ENCODE peak calls at places on chromosomes 5 and 9, in five cellular contexts. O, Z, F, U and D are unnamed samples.

GRCh38 chr9:94827584-94828304 is 101.2 kb downstream of the AOPEP start:
- DNase-seq in O (peak; percentile 10), Z (peak; percentile 96), F (no peak), U (no peak), D (no peak)

GRCh38 chr9:127972316-127972871 is 8.4 kb downstream of the EEIG1 start:
- DNase-seq in O (no peak), Z (no peak), F (no peak), U (no peak), D (peak; percentile 84)

GRCh38 chr5:125668904-125669303 is 754.3 kb upstream of the GRAMD2B start:
- DNase-seq in O (no peak), Z (no peak), F (no peak), U (no peak), D (no peak)

GRCh38 chr9:113602126-113603119 is 138.9 kb downstream of the RGS3 start:
- DNase-seq in O (peak; percentile 87), Z (peak; percentile 54), F (peak; percentile 84), U (no peak), D (peak; percentile 57)

GRCh38 chr9:107137495-107138202 is 145.4 kb upstream of the RAD23B start:
- DNase-seq in O (no peak), Z (peak; percentile 21), F (peak; percentile 37), U (no peak), D (peak; percentile 45)

GRCh38 chr9:89743576-89744254 is 138.9 kb downstream of the GADD45G start:
- DNase-seq in O (peak; percentile 61), Z (no peak), F (no peak), U (peak; percentile 71), D (peak; percentile 55)

GRCh38 chr9:504921-505821 is 290.5 kb downstream of the DOCK8 start:
- DNase-seq in O (peak; percentile 62), Z (no peak), F (no peak), U (no peak), D (peak; percentile 32)

GRCh38 chr5:180633283-180634177 is 15.9 kb downstream of the FLT4 start:
- DNase-seq in O (no peak), Z (no peak), F (no peak), U (no peak), D (no peak)

GRCh38 chr5:52948418-52949076 is 40.6 kb upstream of the ITGA2 start:
- DNase-seq in O (no peak), Z (peak; percentile 82), F (peak; percentile 57), U (peak; percentile 42), D (peak; percentile 58)

GRCh38 chr5:14182761-14183160 is 39.6 kb downstream of the TRIO start:
- DNase-seq in O (no peak), Z (peak; percentile 22), F (no peak), U (no peak), D (no peak)

GRCh38 chr9:130399768-130400167 is 45.0 kb upstream of the ASS1 start:
- DNase-seq in O (no peak), Z (no peak), F (no peak), U (no peak), D (peak; percentile 81)

GRCh38 chr5:36739751-36740221 is 133.4 kb downstream of the SLC1A3 start:
- DNase-seq in O (peak; percentile 95), Z (peak; percentile 39), F (peak; percentile 90), U (no peak), D (peak; percentile 57)

GRCh38 chr9:91154686-91155085 is 207.0 kb downstream of the AUH start:
- DNase-seq in O (no peak), Z (no peak), F (no peak), U (no peak), D (no peak)

GRCh38 chr9:93911871-93912554 is 43.1 kb downstream of the BARX1 start:
- DNase-seq in O (no peak), Z (no peak), F (no peak), U (no peak), D (no peak)

GRCh38 chr9:11702529-11702928 is 990.7 kb upstream of the TYRP1 start:
- DNase-seq in O (no peak), Z (no peak), F (no peak), U (no peak), D (no peak)

DNA sequence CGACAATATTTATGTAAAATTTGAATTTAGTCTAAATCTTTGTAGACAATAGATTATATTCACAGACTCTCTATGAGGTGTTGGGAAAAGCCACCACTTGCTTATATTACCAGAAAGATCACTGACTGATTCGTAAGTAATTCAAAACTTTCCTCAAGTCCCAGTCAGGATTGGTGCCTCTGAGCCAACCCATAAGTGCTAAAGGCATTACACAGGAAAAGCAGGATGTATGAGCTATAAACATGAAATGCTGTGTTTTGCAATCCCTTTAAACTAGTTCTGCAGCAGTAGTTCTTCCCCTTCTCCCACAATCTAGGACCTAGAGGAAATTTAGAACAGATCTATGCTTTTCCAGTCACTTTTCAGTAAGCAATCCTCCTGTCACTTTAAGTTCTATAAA is 48.0 kb downstream of the SHLD3 start:
- DNase-seq in O (no peak), Z (no peak), F (no peak), U (no peak), D (no peak)
- TF ChIP-seq TAF1 in O (no peak), Z (no peak), F (no peak), U (no peak), D (no peak)

GRCh38 chr9:119368681-119369581 is at the start of gene BRINP1:
- DNase-seq in O (peak; percentile 81), Z (no peak), F (no peak), U (no peak), D (peak; percentile 90)
- TF ChIP-seq GABPA in O (no peak), Z (no peak), F (no peak), U (no peak), D (no peak)

GRCh38 chr5:138252944-138253343 is 21.5 kb downstream of the GFRA3 start:
- DNase-seq in O (no peak), Z (no peak), F (no peak), U (no peak), D (no peak)
- TF ChIP-seq TAF1 in O (no peak), Z (no peak), F (no peak), U (no peak), D (no peak)

DNA sequence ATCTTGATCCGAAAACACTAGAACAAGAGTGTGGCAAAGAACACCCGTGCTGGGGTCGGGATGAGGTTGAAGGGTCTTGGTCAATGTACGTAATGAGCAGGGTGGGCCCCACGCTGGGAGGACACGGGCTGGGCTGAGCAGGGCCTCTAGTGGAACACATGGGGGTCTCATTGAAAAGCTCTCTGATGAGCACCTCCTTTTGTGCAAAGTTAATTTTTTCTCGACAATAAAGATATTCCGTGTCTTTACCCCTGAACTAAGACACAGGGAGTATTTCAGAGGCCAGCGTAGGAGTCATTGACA is 8.0 kb downstream of the UCK1 start:
- DNase-seq in O (no peak), Z (no peak), F (no peak), U (no peak), D (no peak)
- TF ChIP-seq GABPA in O (no peak), Z (no peak), F (no peak), U (no peak), D (no peak)

GRCh38 chr5:149639718-149640117 is 58.4 kb downstream of the ARHGEF37 start:
- DNase-seq in O (no peak), Z (no peak), F (no peak), U (no peak), D (peak; percentile 33)

GRCh38 chr5:149638546-149639241 is 57.4 kb downstream of the ARHGEF37 start:
- DNase-seq in O (no peak), Z (no peak), F (no peak), U (no peak), D (no peak)

GRCh38 chr5:149641600-149641999 is 60.3 kb downstream of the ARHGEF37 start:
- DNase-seq in O (no peak), Z (no peak), F (no peak), U (no peak), D (no peak)

GRCh38 chr5:149640350-149640999 is 59.2 kb downstream of the ARHGEF37 start:
- DNase-seq in O (no peak), Z (no peak), F (no peak), U (no peak), D (no peak)

DNA sequence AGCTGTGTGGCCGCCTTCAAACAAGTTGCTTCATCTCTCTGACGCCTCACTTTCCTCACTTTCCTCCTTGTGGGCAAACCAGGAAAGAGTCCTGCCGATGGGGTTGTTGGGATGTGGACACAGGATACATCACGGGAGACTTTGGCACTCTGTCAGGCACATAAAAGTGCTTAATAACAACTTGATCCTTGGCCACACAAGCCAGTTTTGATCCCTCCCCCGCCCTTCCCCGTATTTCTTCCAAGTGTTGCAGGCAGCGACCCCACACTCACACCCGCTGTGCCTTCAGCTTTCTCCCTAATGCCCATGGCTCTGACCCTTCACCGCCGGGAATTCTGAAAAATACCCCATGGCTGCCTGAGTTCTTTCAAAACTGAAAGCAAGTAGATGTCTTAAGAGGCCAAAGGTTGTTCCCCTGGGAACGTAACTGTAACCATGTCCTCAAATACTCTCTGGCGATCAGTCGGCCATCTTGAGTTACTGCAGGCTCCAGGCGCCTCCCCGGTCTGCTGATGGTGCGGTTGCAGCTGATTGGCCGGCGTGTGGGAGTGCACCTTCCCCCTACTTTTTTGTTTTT is 59.8 kb downstream of the ARHGEF37 start:
- DNase-seq in O (no peak), Z (peak; percentile 85), F (peak; percentile 49), U (no peak), D (no peak)
- TF ChIP-seq TAF1 in O (no peak), Z (peak; percentile 25), F (no peak), U (no peak), D (no peak)